ENCODE peak calls at places on chromosomes 11 and 22, in nine cellular contexts. G is C1 segment of cervical spinal cord, B is OCI-LY7, H is GM20000, Z is AG08396, Q is BE2C, D is NCI-H460, I is T follicular helper cell, A is AML-193. K is an unnamed sample.

GRCh38 chr11:79304599-79305212 is 136.1 kb downstream of the TENM4 start:
- DNase-seq in G (no peak), B (peak), Z (no peak), H (peak), D (no peak), I (no peak), A (no peak), Q (no peak), K (no peak)

GRCh38 chr11:46410021-46410420 is 18.4 kb upstream of the CHRM4 start:
- DNase-seq in H (no peak), G (no peak), Z (no peak), I (no peak), D (no peak), B (no peak), A (no peak), Q (no peak), K (no peak)

GRCh38 chr11:43943931-43944751 is 1.7 kb downstream of the C11orf96 start:
- DNase-seq in G (no peak), Q (peak), H (no peak), A (no peak), I (no peak), Z (peak), B (no peak), D (no peak), K (no peak)

GRCh38 chr11:34263462-34264186 is 94.2 kb downstream of the ABTB2 start:
- DNase-seq in H (no peak), Z (peak), B (no peak), I (no peak), A (no peak), Q (peak), G (no peak), D (no peak), K (no peak)

GRCh38 chr22:41699264-41700104 is at the start of gene MEI1:
- DNase-seq in D (no peak), B (no peak), A (no peak), Q (peak), I (peak), G (peak), Z (peak), H (peak), K (peak)

GRCh38 chr11:17004486-17005148 is 9.6 kb downstream of the PLEKHA7 start:
- DNase-seq in H (no peak), B (no peak), G (no peak), A (no peak), D (no peak), Z (no peak), Q (no peak), I (no peak), K (no peak)

GRCh38 chr22:49856343-49856742 is 2.7 kb downstream of the ZBED4 start:
- DNase-seq in I (no peak), D (no peak), Z (no peak), A (no peak), G (no peak), H (no peak), Q (no peak), B (no peak), K (no peak)

GRCh38 chr11:34458566-34458965 is 19.8 kb downstream of the CAT start:
- DNase-seq in A (no peak), H (no peak), Z (no peak), B (no peak), G (no peak), I (no peak), Q (no peak), D (no peak), K (no peak)

GRCh38 chr11:65293909-65294381 is 20.7 kb upstream of the CDC42EP2 start:
- DNase-seq in G (peak), Q (no peak), Z (no peak), H (no peak), I (no peak), B (no peak), D (no peak), A (no peak), K (no peak)

GRCh38 chr11:70414341-70415100 is 16.2 kb downstream of the CTTN start:
- DNase-seq in G (no peak), Z (no peak), D (no peak), A (no peak), Q (no peak), I (no peak), B (no peak), H (no peak), K (no peak)

GRCh38 chr22:44554411-44554810 is 56.4 kb upstream of the RTL6 start:
- DNase-seq in A (no peak), I (no peak), D (no peak), Z (no peak), H (no peak), Q (no peak), B (no peak), G (no peak), K (no peak)

GRCh38 chr11:529740-530411 is 5.5 kb downstream of the HRAS start:
- DNase-seq in Z (no peak), D (no peak), A (no peak), B (no peak), H (no peak), Q (no peak), I (no peak), G (no peak), K (no peak)

GRCh38 chr11:8213390-8213789 is 44.6 kb upstream of the RIC3 start:
- DNase-seq in Z (no peak), D (no peak), H (no peak), B (no peak), Q (no peak), I (no peak), A (no peak), G (no peak), K (no peak)

GRCh38 chr11:70808686-70809375 is 410.5 kb downstream of the CTTN start:
- DNase-seq in Q (no peak), B (no peak), I (no peak), A (no peak), H (no peak), D (no peak), G (no peak), Z (no peak), K (no peak)

GRCh38 chr22:24355574-24355973 is 71.8 kb upstream of the ADORA2A start:
- DNase-seq in D (no peak), B (no peak), Z (no peak), H (no peak), Q (no peak), G (no peak), A (peak), I (no peak), K (no peak)

GRCh38 chr11:103484545-103484944 is 375.3 kb downstream of the DYNC2H1 start:
- DNase-seq in Q (no peak), Z (no peak), D (no peak), A (no peak), I (no peak), B (no peak), H (no peak), G (no peak), K (no peak)

GRCh38 chr11:4991066-4991465 is 3.6 kb upstream of the OR51L1 start:
- DNase-seq in I (no peak), G (no peak), Z (peak), A (no peak), B (no peak), D (no peak), Q (no peak), H (no peak), K (no peak)

GRCh38 chr22:40486962-40487602 is 116.7 kb downstream of the SGSM3 start:
- DNase-seq in B (no peak), Q (no peak), G (no peak), Z (no peak), A (no peak), I (no peak), H (no peak), D (no peak), K (no peak)

GRCh38 chr11:28343304-28344233 is 235.4 kb downstream of the METTL15 start:
- DNase-seq in H (no peak), I (no peak), G (no peak), D (peak), B (no peak), Q (no peak), A (peak), Z (peak), K (no peak)

K was measured in T-helper 22 cell.